ENCODE peak calls at places on chromosomes 11 and 22, in ten cellular contexts. T is H9; N is left ventricle myocardium inferior; F is spleen; K is A549; Q is OCI-LY7; C is DND-41; R is adrenal gland; D is CD4-positive, alpha-beta T cell; W is body of pancreas. E is an unnamed sample.

GRCh38 chr11:126817096-126817495 is 183.5 kb downstream of the KIRREL3 start:
- DNase-seq in T (no peak), N (no peak), F (no peak), K (no peak), Q (no peak), C (no peak), R (no peak), D (no peak), W (no peak), E (no peak)

GRCh38 chr11:76083563-76084451 is 122.5 kb downstream of the WNT11 start:
- DNase-seq in T (no peak), N (no peak), F (no peak), K (no peak), Q (no peak), C (no peak), R (no peak), D (no peak), W (no peak), E (no peak)

GRCh38 chr11:37946155-37946766 is 1348.2 kb upstream of the RAG2 start:
- DNase-seq in T (peak), N (no peak), F (no peak), K (no peak), Q (peak), C (peak), R (peak), D (no peak), W (peak), E (no peak)

GRCh38 chr11:72829884-72830533 is 15.8 kb downstream of the ATG16L2 start:
- DNase-seq in T (no peak), N (no peak), F (no peak), K (no peak), Q (no peak), C (no peak), R (no peak), D (no peak), W (no peak), E (no peak)

GRCh38 chr11:20163778-20164133 is 3.5 kb upstream of the DBX1 start:
- DNase-seq in T (no peak), N (no peak), F (no peak), K (no peak), Q (no peak), C (no peak), R (no peak), D (no peak), W (no peak), E (no peak)

GRCh38 chr11:102346748-102347525 is at the start of gene BIRC2:
- DNase-seq in T (peak), N (peak), F (peak), K (peak), Q (peak), C (peak), R (peak), D (peak), W (peak), E (peak)

GRCh38 chr22:49951001-49951677 is 9.4 kb upstream of the PIM3 start:
- DNase-seq in T (peak), N (no peak), F (no peak), K (no peak), Q (no peak), C (no peak), R (no peak), D (no peak), W (peak), E (peak)

GRCh38 chr11:73386026-73386425 is 9.8 kb downstream of the RELT start:
- DNase-seq in T (no peak), N (peak), F (peak), K (no peak), Q (peak), C (no peak), R (no peak), D (no peak), W (no peak), E (no peak)

GRCh38 chr22:17647452-17647851 is 8.9 kb downstream of the BCL2L13 start:
- DNase-seq in T (no peak), N (no peak), F (no peak), K (no peak), Q (no peak), C (no peak), R (no peak), D (no peak), W (no peak), E (no peak)

GRCh38 chr11:123546515-123546914 is 107.9 kb downstream of the SCN3B start:
- DNase-seq in T (no peak), N (no peak), F (no peak), K (no peak), Q (no peak), C (no peak), R (no peak), D (no peak), W (no peak), E (no peak)

GRCh38 chr11:313787-314547 is at the start of gene IFITM1:
- DNase-seq in T (no peak), N (no peak), F (peak), K (no peak), Q (peak), C (peak), R (no peak), D (peak), W (no peak), E (peak)

GRCh38 chr11:9799901-9800300 is 136.0 kb downstream of the SWAP70 start:
- DNase-seq in T (no peak), N (no peak), F (no peak), K (no peak), Q (no peak), C (no peak), R (no peak), D (no peak), W (no peak), E (no peak)

GRCh38 chr11:57406337-57406904 is 16.0 kb upstream of the PRG2 start:
- DNase-seq in T (no peak), N (peak), F (no peak), K (no peak), Q (no peak), C (no peak), R (no peak), D (no peak), W (no peak), E (no peak)

GRCh38 chr22:44738347-44738715 is 14.0 kb upstream of the ARHGAP8 start:
- DNase-seq in T (peak), N (no peak), F (no peak), K (no peak), Q (no peak), C (no peak), R (no peak), D (no peak), W (peak), E (no peak)

GRCh38 chr22:49462795-49463194 is 364.9 kb downstream of the BRD1 start:
- DNase-seq in T (no peak), N (no peak), F (no peak), K (no peak), Q (no peak), C (no peak), R (no peak), D (no peak), W (no peak), E (no peak)

GRCh38 chr22:46148336-46148735 is 2.0 kb upstream of the PPARA start:
- DNase-seq in T (no peak), N (no peak), F (no peak), K (no peak), Q (no peak), C (no peak), R (no peak), D (no peak), W (peak), E (no peak)

GRCh38 chr11:2420502-2421225 is 20.1 kb downstream of the TSSC4 start:
- DNase-seq in T (peak), N (peak), F (peak), K (peak), Q (peak), C (peak), R (peak), D (peak), W (peak), E (peak)

GRCh38 chr11:49302360-49302759 is 94.0 kb upstream of the FOLH1 start:
- DNase-seq in T (no peak), N (no peak), F (no peak), K (no peak), Q (no peak), C (no peak), R (no peak), D (no peak), W (no peak), E (no peak)

GRCh38 chr11:36550385-36551115 is 17.3 kb upstream of the RAG1 start:
- DNase-seq in T (no peak), N (no peak), F (no peak), K (no peak), Q (no peak), C (no peak), R (no peak), D (no peak), W (no peak), E (no peak)

GRCh38 chr22:27647540-27647939 is 154.0 kb downstream of the MN1 start:
- DNase-seq in T (no peak), N (no peak), F (peak), K (no peak), Q (no peak), C (no peak), R (no peak), D (no peak), W (no peak), E (no peak)

GRCh38 chr11:116353517-116353916 is 419.3 kb downstream of the BUD13 start:
- DNase-seq in T (no peak), N (no peak), F (no peak), K (no peak), Q (no peak), C (no peak), R (no peak), D (no peak), W (peak), E (no peak)

GRCh38 chr22:40434101-40434500 is 63.7 kb downstream of the SGSM3 start:
- DNase-seq in T (no peak), N (no peak), F (no peak), K (no peak), Q (no peak), C (no peak), R (no peak), D (no peak), W (no peak), E (no peak)

GRCh38 chr22:40434745-40435144 is 64.4 kb downstream of the SGSM3 start:
- DNase-seq in T (no peak), N (no peak), F (no peak), K (no peak), Q (no peak), C (no peak), R (no peak), D (no peak), W (no peak), E (no peak)

GRCh38 chr22:40432167-40432566 is 61.8 kb downstream of the SGSM3 start:
- DNase-seq in T (no peak), N (no peak), F (no peak), K (no peak), Q (no peak), C (no peak), R (no peak), D (no peak), W (no peak), E (no peak)

GRCh38 chr22:40432625-40433024 is 62.2 kb downstream of the SGSM3 start:
- DNase-seq in T (no peak), N (no peak), F (no peak), K (no peak), Q (no peak), C (no peak), R (no peak), D (no peak), W (no peak), E (no peak)

DNA sequence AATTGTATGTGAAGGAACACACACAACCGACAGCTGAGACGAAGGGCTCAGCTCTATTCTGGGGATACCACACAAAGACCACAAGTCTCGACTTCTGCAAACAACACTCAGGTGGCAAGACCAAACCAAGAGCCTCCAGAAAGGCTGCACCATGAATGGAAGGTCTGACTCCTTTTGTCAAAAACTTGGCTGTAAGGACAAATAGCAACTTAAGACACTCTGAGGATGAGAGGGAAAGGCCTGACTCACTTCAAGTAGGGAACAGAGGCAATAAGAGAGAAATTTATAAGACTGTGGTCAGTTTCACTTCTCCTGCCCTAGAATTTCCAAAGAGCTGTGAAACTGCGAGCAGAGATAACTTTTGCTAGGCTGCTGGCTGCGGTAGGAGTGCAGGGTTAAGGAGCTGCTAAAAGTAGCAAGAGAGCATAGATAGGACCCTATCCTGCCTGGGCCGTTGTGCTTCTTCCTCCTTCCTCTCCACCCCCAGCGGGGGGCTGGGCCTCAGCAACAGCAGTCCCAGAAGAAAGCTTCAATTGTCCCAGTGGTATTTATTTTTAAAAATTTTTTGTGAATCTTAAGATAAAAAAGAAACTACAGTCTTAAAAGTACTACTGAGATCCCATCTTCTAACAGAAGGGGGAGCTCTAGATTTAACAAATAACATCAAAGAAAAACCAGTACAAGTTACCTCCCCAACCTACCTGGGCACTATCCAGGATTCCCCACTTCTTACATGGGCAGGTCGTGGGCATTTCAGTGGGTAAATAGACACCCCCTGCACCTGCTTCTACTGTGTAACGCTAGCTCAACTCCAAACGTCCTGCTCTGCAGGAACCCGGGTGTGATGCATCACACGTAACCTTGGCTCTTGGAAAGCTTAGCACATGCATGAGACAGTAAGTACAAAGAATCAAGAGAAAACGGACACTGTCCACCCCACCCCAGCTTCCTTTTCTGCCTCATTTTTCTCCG is 66.4 kb downstream of the SGSM3 start:
- DNase-seq in T (no peak), N (peak), F (no peak), K (peak), Q (peak), C (no peak), R (peak), D (no peak), W (no peak), E (no peak)
- H3K27ac ChIP-seq in T (no peak), N (peak), F (peak), K (peak), Q (peak), C (peak), R (no peak), D (no peak), W (peak), E (no peak)

DNA sequence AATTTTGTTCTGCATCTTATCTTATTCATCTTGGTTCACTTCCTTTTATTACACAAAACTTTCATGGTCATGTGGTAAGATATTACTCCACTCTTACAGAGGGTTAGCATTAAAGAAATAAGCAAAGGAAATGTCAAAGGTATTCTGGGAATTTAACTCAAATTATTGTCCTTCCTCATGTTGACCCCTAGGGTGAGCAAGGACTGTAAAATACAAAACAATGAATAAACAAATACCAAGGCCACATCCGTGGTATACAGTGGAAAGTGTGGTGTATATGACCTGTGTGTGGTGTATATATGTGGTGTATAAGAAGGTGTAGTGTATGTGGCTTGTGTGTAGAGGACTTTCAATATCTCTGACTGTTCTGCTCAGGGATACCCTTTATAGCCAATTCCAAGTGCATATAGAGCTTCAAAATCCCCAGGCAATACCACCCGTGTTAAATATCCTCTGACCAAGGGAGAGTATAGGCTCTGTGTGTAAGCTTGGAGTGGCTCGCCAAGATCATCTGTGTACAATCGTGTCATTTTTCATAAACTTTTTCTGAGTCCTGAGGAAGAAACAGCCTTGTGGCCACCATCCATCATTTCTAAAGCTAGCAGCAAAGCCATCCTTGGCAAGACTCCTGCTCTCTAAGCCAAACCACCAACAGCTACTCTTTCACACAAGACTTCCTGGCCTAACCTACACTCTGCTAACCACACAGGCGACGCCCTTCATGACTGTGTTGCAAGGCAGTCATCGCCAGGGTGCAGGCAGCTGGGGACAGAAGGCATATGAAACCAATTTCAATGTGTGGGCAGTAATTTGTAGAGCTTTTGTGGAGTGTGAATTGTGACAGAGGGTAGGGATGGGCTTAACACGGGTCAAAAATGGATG is 548.0 kb downstream of the ETS1 start:
- DNase-seq in T (no peak), N (no peak), F (peak), K (no peak), Q (no peak), C (peak), R (no peak), D (peak), W (no peak), E (peak)
- TF ChIP-seq CTCF in T (no peak), N (no peak), F (no peak), K (no peak), Q (peak), C (peak), R (no peak), D (peak), W (no peak), E (peak)

DNA sequence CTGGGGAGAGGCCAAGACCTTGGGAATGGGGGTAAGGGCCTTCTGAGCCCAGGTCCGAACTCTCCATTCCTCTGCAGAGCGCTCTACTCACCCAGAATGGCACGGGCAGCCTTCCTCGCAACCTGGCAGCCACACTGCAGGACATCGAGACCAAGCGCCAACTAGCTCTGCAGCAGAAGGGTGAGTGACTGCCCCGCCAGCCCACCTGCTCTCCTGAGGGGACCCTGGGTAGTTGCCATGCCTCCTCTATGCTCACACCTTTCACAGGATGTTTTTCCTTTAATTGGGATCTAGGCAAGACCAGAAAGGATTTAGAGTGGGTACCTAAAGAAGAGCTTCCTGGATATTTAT is 35.5 kb downstream of the TREH start:
- DNase-seq in T (no peak), N (no peak), F (no peak), K (no peak), Q (no peak), C (no peak), R (no peak), D (no peak), W (no peak), E (no peak)
- H3K27ac ChIP-seq in T (no peak), N (peak), F (no peak), K (no peak), Q (no peak), C (no peak), R (no peak), D (no peak), W (peak), E (no peak)

DNA sequence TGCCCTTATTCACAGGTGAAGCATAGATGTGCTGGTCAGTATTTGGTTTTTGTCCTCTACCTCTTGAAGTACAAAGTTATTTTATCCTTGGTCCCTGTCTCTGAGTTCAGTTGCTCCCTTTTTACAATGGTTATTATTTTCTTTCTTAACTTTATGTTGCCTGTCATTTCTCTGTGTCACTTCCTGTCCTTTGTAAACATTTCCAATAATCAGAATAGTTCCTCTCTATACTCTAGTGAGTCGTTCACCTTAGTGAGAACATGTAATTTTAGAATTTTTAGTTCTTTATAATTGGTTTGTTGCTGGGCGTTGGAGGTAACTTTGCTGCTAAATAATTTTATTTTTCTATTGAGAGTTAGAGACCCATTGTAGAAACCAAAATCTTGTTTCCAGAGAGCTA is 16.0 kb downstream of the CSTPP1 start:
- DNase-seq in T (no peak), N (no peak), F (no peak), K (no peak), Q (no peak), C (no peak), R (no peak), D (no peak), W (no peak), E (no peak)
- TF ChIP-seq CTCF in T (no peak), N (no peak), F (no peak), K (no peak), Q (no peak), C (no peak), R (no peak), D (no peak), W (no peak), E (no peak)

DNA sequence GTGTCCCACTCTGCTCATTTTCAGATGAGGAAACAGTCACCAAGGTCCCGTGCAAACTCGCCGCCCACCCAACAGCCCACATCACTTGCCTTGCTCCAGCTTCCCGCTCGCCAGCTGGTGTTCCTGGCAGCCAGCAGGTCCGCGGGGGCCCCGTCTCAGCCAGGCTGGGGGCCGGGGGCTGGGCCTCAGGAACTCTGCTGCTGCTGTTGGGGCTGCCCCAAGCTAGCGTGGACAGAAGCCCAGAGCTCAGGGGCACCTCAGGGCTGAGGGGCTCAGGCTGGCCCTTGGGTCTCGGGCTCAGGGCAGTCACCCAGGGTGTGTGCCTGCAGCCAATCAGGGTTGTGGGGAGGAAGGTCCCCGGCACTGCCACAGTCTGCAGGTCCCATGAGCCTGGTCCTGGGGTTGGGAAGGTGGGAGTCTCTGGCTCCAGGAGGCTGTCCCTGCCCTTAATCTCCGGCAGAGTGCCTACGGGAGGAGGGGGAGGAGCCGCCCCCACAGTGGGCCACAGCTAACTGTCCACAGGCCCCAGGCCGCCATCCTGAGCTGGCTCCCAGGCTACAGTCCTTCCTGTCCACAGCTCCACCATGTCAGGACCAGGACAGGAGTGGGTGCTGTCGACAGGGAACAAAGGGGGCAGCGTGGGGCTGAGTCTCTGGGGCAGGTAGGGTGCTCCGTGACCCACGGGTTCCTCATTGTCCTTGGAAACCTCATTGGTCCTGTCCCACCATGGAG is 65.2 kb downstream of the ARFGAP3 start:
- DNase-seq in T (no peak), N (peak), F (no peak), K (no peak), Q (no peak), C (no peak), R (no peak), D (no peak), W (peak), E (no peak)
- H3K27ac ChIP-seq in T (no peak), N (peak), F (no peak), K (no peak), Q (no peak), C (no peak), R (no peak), D (no peak), W (peak), E (no peak)

DNA sequence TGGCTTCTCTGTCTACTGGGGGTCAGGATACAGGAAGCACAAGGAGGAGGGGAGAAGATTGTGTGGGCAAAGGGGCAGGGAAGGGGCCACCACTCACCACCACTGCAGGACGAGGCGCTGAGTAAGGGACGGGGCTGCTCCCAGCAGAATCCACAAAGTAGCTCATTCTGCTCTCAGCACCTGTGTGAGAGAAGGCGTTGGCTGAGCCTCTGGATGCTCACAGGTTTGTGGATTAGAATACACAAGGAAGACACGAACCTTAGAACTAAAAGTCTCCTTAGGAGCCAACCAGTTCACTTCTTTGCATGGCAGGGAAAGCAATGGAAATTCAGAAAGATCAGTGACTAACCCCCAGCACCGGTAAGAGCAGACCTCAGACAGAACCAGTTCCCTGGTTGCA is 14.4 kb downstream of the ETS1 start:
- DNase-seq in T (peak), N (no peak), F (no peak), K (no peak), Q (no peak), C (no peak), R (no peak), D (no peak), W (no peak), E (no peak)
- TF ChIP-seq CTCF in T (no peak), N (no peak), F (no peak), K (no peak), Q (no peak), C (no peak), R (no peak), D (no peak), W (no peak), E (no peak)